ENCODE peak calls at places on chromosomes 6 and 20, in six cellular contexts. S, K, C, G, M and T are unnamed samples.
A peak's percentile ranks its signal among the peaks of the same experiment; 100 is the strongest.

GRCh38 chr6:142903806-142904205 is 41.2 kb downstream of the HIVEP2 start:
- DNase-seq in G (no peak), M (no peak), K (no peak), S (no peak), C (no peak), T (no peak)

GRCh38 chr6:39274471-39274870 is 39.7 kb downstream of the KCNK17 start:
- DNase-seq in M (no peak), C (no peak), G (no peak), S (no peak), K (no peak), T (no peak)

GRCh38 chr20:60095456-60095855 is 137.2 kb downstream of the CDH26 start:
- DNase-seq in M (no peak), C (no peak), S (no peak), K (no peak), G (no peak), T (no peak)

GRCh38 chr20:56348306-56348695 is 10.5 kb upstream of the FAM210B start:
- DNase-seq in C (no peak), G (no peak), S (peak; percentile 74), M (no peak), K (no peak), T (no peak)

GRCh38 chr20:10505320-10506226 is 70.5 kb downstream of the SLX4IP start:
- DNase-seq in C (no peak), S (no peak), G (no peak), K (no peak), M (no peak), T (no peak)

GRCh38 chr20:48619126-48620101 is 208.4 kb downstream of the PREX1 start:
- DNase-seq in G (no peak), S (no peak), C (no peak), K (no peak), M (no peak), T (no peak)

GRCh38 chr20:15205719-15206118 is 868.3 kb upstream of the FLRT3 start:
- DNase-seq in K (no peak), C (no peak), S (no peak), M (no peak), G (no peak), T (no peak)

GRCh38 chr6:39092124-39092523 is 22.9 kb downstream of the SAYSD1 start:
- DNase-seq in K (peak; percentile 36), C (no peak), G (no peak), M (no peak), S (peak; percentile 19), T (no peak)

GRCh38 chr20:32416206-32416605 is 58.1 kb downstream of the ASXL1 start:
- DNase-seq in G (no peak), S (no peak), M (no peak), C (no peak), K (no peak), T (no peak)

GRCh38 chr6:100493206-100493888 is 28.6 kb upstream of the SIM1 start:
- DNase-seq in S (no peak), K (no peak), M (no peak), C (no peak), G (no peak), T (no peak)

GRCh38 chr6:73640179-73640750 is 13.5 kb downstream of the SLC17A5 start:
- DNase-seq in M (no peak), S (no peak), C (no peak), G (no peak), K (no peak), T (no peak)

GRCh38 chr20:3403741-3404140 is 3.7 kb downstream of the DNAAF9 start:
- DNase-seq in S (no peak), C (no peak), M (no peak), K (no peak), G (no peak), T (no peak)

GRCh38 chr6:10655508-10656055 is 38.8 kb downstream of the C6orf52 start:
- DNase-seq in K (no peak), M (peak; percentile 20), G (no peak), S (no peak), C (peak; percentile 21), T (no peak)

GRCh38 chr20:59775221-59776055 is 158.0 kb downstream of the SYCP2 start:
- DNase-seq in G (peak; percentile 14), M (no peak), S (no peak), K (no peak), C (no peak), T (no peak)

GRCh38 chr6:43806041-43806757 is 36.2 kb downstream of the VEGFA start:
- DNase-seq in K (no peak), C (no peak), M (no peak), G (no peak), S (peak; percentile 98), T (no peak)

GRCh38 chr20:63128956-63129355 is 87.0 kb downstream of the YTHDF1 start:
- DNase-seq in M (no peak), S (no peak), C (no peak), G (no peak), K (no peak), T (no peak)

GRCh38 chr6:90460067-90460466 is 126.8 kb downstream of the MAP3K7 start:
- DNase-seq in M (no peak), C (no peak), G (no peak), S (no peak), K (no peak), T (no peak)

GRCh38 chr6:99521557-99522286 is 6.5 kb upstream of the USP45 start:
- DNase-seq in K (peak; percentile 14), S (peak; percentile 6), M (no peak), C (no peak), G (no peak), T (no peak)

GRCh38 chr6:27544612-27545260 is 71.8 kb upstream of the ZNF184 start:
- DNase-seq in S (no peak), M (no peak), K (no peak), G (no peak), C (no peak), T (no peak)

GRCh38 chr20:20363449-20364015 is 4.4 kb upstream of the INSM1 start:
- DNase-seq in C (no peak), M (no peak), S (no peak), K (no peak), G (peak; percentile 74), T (no peak)

GRCh38 chr6:38603966-38604365 is 35.8 kb downstream of the BTBD9 start:
- DNase-seq in G (no peak), C (no peak), K (no peak), S (no peak), M (no peak), T (no peak)

GRCh38 chr6:52635049-52635577 is 35.8 kb upstream of the TMEM14A start:
- DNase-seq in M (no peak), C (no peak), G (no peak), S (no peak), K (no peak), T (no peak)

GRCh38 chr6:112338310-112338709 is 8.8 kb upstream of the RFPL4B start:
- DNase-seq in C (no peak), M (no peak), G (no peak), S (no peak), K (no peak), T (no peak)

GRCh38 chr20:61762886-61763739 is 302.6 kb downstream of the TAF4 start:
- DNase-seq in G (no peak), M (no peak), S (no peak), K (no peak), C (no peak), T (no peak)

GRCh38 chr20:12049125-12049524 is 131.4 kb downstream of the BTBD3 start:
- DNase-seq in C (no peak), K (no peak), G (no peak), M (no peak), S (no peak), T (no peak)

GRCh38 chr20:32534661-32535240 is 50.4 kb downstream of the NOL4L start:
- DNase-seq in S (no peak), K (no peak), C (no peak), G (no peak), M (no peak), T (no peak)

GRCh38 chr6:40543133-40543532 is 44.0 kb downstream of the LRFN2 start:
- DNase-seq in C (no peak), G (no peak), M (no peak), K (no peak), S (no peak), T (no peak)

DNA sequence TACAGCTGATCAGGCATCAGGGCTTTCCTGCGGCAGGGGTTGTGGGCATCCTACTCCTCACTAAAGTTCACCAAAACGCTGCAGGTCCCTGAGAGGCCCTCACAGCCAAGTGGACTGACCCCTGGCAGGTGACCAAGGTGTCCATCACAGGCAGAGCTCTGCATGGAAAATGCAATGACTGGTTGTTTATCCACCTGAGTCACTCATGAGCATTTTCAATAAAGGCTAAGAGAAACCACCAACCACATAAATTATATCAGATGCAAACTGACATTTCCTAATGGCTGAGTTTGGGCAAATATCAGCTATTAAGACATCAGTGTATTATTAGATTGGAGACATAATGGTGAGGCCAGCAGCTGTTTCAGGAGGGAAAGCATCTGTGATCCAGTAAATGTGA is 152.7 kb upstream of the SYNDIG1 start:
- DNase-seq in K (no peak), G (no peak), C (no peak), S (no peak), M (no peak), T (no peak)
- TF ChIP-seq POLR2AphosphoS5 in K (no peak), G (no peak), C (no peak), S (no peak), M (no peak), T (no peak)

GRCh38 chr20:29497261-29497671 is 1760.2 kb upstream of the DEFB115 start:
- DNase-seq in S (peak; percentile 12), C (no peak), G (no peak), K (peak; percentile 36), M (no peak), T (no peak)
- TF ChIP-seq TAF1 in S (no peak), C (no peak), G (no peak), K (no peak), M (no peak), T (no peak)

GRCh38 chr6:154956771-154957522 is 38.2 kb upstream of the TIAM2 start:
- DNase-seq in M (no peak), S (no peak), G (no peak), K (no peak), C (no peak), T (no peak)

GRCh38 chr6:154951400-154952200 is 43.5 kb upstream of the TIAM2 start:
- DNase-seq in M (peak; percentile 28), K (no peak), G (no peak), C (no peak), S (no peak), T (no peak)

GRCh38 chr6:154954352-154954751 is 40.8 kb upstream of the TIAM2 start:
- DNase-seq in G (no peak), K (no peak), S (no peak), C (no peak), M (no peak), T (no peak)

GRCh38 chr6:154950979-154951378 is 44.1 kb upstream of the TIAM2 start:
- DNase-seq in K (no peak), M (no peak), G (no peak), C (no peak), S (no peak), T (no peak)

DNA sequence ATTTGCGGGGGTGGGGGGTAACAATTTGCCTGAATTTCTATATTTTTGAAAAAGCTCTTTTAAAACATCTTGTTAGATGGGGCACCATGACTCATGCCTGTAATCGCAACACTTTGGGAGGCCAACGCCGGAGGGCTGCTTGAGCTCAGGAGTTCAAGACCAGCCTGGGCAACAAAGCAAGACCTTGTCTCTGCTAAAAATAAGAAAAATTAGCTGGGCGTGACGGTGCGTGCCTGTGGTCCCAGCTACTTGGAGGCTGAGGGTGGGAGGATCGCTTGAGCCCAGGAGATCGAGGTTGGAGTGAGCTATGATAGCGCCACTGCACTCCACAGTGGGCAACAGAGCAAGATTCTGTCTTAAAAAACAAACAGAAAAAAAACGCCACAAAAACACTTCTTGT is 41.5 kb upstream of the TIAM2 start:
- DNase-seq in M (no peak), C (no peak), K (no peak), G (no peak), S (no peak), T (no peak)
- TF ChIP-seq POLR2A in M (no peak), C (no peak), K (no peak), G (no peak), S (no peak), T (no peak)

GRCh38 chr6:125215252-125215819 is 61.8 kb downstream of the TPD52L1 start:
- DNase-seq in S (no peak), G (no peak), C (no peak), M (no peak), K (no peak), T (no peak)
- TF ChIP-seq POLR2AphosphoS5 in S (no peak), G (no peak), C (no peak), M (no peak), K (no peak), T (no peak)